ENCODE peak calls at places on chromosomes 11 and 22, in five cellular contexts. One of them, this sample, is unnamed.
A peak's percentile ranks its signal among the peaks of the same experiment; 100 is the strongest.

GRCh38 chr11:126764221-126764620 is 236.3 kb downstream of the KIRREL3 start:
- DNase-seq in OCI-LY7: no peak
- DNase-seq in tibial nerve: no peak
- DNase-seq in fibroblast of lung: peak; percentile 5
- DNase-seq in endothelial cell of umbilical vein: no peak
- DNase-seq in this sample: no peak

GRCh38 chr11:8987446-8987845 is 16.4 kb downstream of the NRIP3 start:
- DNase-seq in OCI-LY7: no peak
- DNase-seq in tibial nerve: no peak
- DNase-seq in fibroblast of lung: no peak
- DNase-seq in endothelial cell of umbilical vein: no peak
- DNase-seq in this sample: no peak

GRCh38 chr11:90321018-90321417 is 98.2 kb upstream of the CHORDC1 start:
- DNase-seq in OCI-LY7: no peak
- DNase-seq in tibial nerve: no peak
- DNase-seq in fibroblast of lung: no peak
- DNase-seq in endothelial cell of umbilical vein: no peak
- DNase-seq in this sample: no peak

GRCh38 chr11:134119094-134119493 is 50.2 kb downstream of the JAM3 start:
- DNase-seq in OCI-LY7: no peak
- DNase-seq in tibial nerve: no peak
- DNase-seq in fibroblast of lung: peak; percentile 91
- DNase-seq in endothelial cell of umbilical vein: peak; percentile 34
- DNase-seq in this sample: peak; percentile 72

GRCh38 chr11:33539659-33540249 is 160.9 kb downstream of the C11orf91 start:
- DNase-seq in OCI-LY7: peak; percentile 37
- DNase-seq in tibial nerve: no peak
- DNase-seq in fibroblast of lung: no peak
- DNase-seq in endothelial cell of umbilical vein: no peak
- DNase-seq in this sample: no peak

GRCh38 chr11:86089659-86090058 is 20.8 kb upstream of the PICALM start:
- DNase-seq in OCI-LY7: no peak
- DNase-seq in tibial nerve: no peak
- DNase-seq in fibroblast of lung: peak; percentile 79
- DNase-seq in endothelial cell of umbilical vein: no peak
- DNase-seq in this sample: peak; percentile 80

GRCh38 chr11:118229274-118229847 is 4.5 kb upstream of the JAML start:
- DNase-seq in OCI-LY7: no peak
- DNase-seq in tibial nerve: no peak
- DNase-seq in fibroblast of lung: peak; percentile 57
- DNase-seq in endothelial cell of umbilical vein: peak; percentile 56
- DNase-seq in this sample: no peak

GRCh38 chr22:30968015-30968923 is at the start of gene MORC2:
- DNase-seq in OCI-LY7: no peak
- DNase-seq in tibial nerve: no peak
- DNase-seq in fibroblast of lung: peak; percentile 55
- DNase-seq in endothelial cell of umbilical vein: no peak
- DNase-seq in this sample: peak; percentile 4

GRCh38 chr11:86245369-86246292 is 1.1 kb downstream of the EED start:
- DNase-seq in OCI-LY7: peak; percentile 14
- DNase-seq in tibial nerve: no peak
- DNase-seq in fibroblast of lung: peak; percentile 6
- DNase-seq in endothelial cell of umbilical vein: peak; percentile 37
- DNase-seq in this sample: no peak

GRCh38 chr11:119445850-119446249 is 22.9 kb upstream of the THY1 start:
- DNase-seq in OCI-LY7: no peak
- DNase-seq in tibial nerve: no peak
- DNase-seq in fibroblast of lung: peak; percentile 20
- DNase-seq in endothelial cell of umbilical vein: no peak
- DNase-seq in this sample: no peak

GRCh38 chr22:31861226-31861840 is 83.0 kb upstream of the YWHAH start:
- DNase-seq in OCI-LY7: no peak
- DNase-seq in tibial nerve: no peak
- DNase-seq in fibroblast of lung: no peak
- DNase-seq in endothelial cell of umbilical vein: no peak
- DNase-seq in this sample: no peak

GRCh38 chr22:24107668-24108067 is 73.6 kb upstream of the SUSD2 start:
- DNase-seq in OCI-LY7: no peak
- DNase-seq in tibial nerve: peak; percentile 88
- DNase-seq in fibroblast of lung: peak; percentile 81
- DNase-seq in endothelial cell of umbilical vein: peak; percentile 62
- DNase-seq in this sample: no peak
- TF ChIP-seq CTCF in OCI-LY7: no peak
- TF ChIP-seq CTCF in tibial nerve: peak; percentile 16
- TF ChIP-seq CTCF in fibroblast of lung: peak; percentile 82
- TF ChIP-seq CTCF in endothelial cell of umbilical vein: no peak
- TF ChIP-seq CTCF in this sample: no peak

DNA sequence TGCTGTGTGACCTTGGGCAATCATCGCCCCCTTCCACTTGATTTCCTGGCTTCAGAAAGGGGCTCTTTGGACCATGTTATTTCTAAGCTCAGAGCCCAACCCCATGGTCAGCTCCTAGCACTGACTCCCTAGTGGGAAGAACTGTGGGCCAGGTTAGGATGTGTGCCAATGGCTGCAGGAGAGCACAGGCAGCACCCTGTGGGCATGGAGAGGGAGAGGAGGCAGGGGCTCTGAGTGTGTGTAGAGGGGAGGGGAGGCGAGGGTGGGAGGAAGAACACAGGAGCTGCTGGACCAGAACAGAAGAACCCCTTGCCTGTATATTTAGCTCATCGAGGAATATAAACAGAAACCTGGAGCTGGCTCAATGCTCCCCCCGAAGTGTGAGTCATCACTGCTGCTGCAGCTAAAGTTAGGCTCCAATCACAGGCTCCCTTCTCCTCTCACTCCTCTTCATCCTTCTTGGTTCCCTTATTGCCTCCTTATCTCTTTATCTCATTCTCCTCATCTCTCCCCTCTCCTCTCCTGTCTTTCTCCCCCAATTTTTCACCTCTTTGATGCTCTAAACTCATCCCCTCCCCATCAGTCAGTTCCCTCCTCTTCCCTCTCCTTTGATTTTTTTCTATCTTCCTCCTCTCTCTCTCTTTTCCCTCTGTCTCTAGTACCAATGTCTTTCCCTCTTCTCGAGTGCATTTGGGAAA is 14.5 kb upstream of the RPS19BP1 start:
- DNase-seq in OCI-LY7: no peak
- DNase-seq in tibial nerve: no peak
- DNase-seq in fibroblast of lung: peak; percentile 56
- DNase-seq in endothelial cell of umbilical vein: no peak
- DNase-seq in this sample: no peak
- TF ChIP-seq CTCF in OCI-LY7: no peak
- TF ChIP-seq CTCF in tibial nerve: no peak
- TF ChIP-seq CTCF in fibroblast of lung: no peak
- TF ChIP-seq CTCF in endothelial cell of umbilical vein: no peak
- TF ChIP-seq CTCF in this sample: no peak

GRCh38 chr22:42074153-42074750 is at the start of gene PHETA2:
- DNase-seq in OCI-LY7: no peak
- DNase-seq in tibial nerve: peak; percentile 37
- DNase-seq in fibroblast of lung: peak; percentile 51
- DNase-seq in endothelial cell of umbilical vein: peak; percentile 49
- DNase-seq in this sample: no peak

GRCh38 chr22:42070517-42071422 is at the start of gene NAGA:
- DNase-seq in OCI-LY7: peak; percentile 96
- DNase-seq in tibial nerve: peak; percentile 93
- DNase-seq in fibroblast of lung: peak; percentile 98
- DNase-seq in endothelial cell of umbilical vein: peak; percentile 97
- DNase-seq in this sample: peak; percentile 84

GRCh38 chr22:42073568-42074152 is 388 bp upstream of the PHETA2 start:
- DNase-seq in OCI-LY7: no peak
- DNase-seq in tibial nerve: no peak
- DNase-seq in fibroblast of lung: no peak
- DNase-seq in endothelial cell of umbilical vein: no peak
- DNase-seq in this sample: no peak

GRCh38 chr22:42074846-42075245 is 798 bp downstream of the PHETA2 start:
- DNase-seq in OCI-LY7: no peak
- DNase-seq in tibial nerve: no peak
- DNase-seq in fibroblast of lung: no peak
- DNase-seq in endothelial cell of umbilical vein: peak; percentile 14
- DNase-seq in this sample: no peak

GRCh38 chr22:42072606-42073330 is 1.3 kb upstream of the PHETA2 start:
- DNase-seq in OCI-LY7: peak; percentile 33
- DNase-seq in tibial nerve: no peak
- DNase-seq in fibroblast of lung: no peak
- DNase-seq in endothelial cell of umbilical vein: no peak
- DNase-seq in this sample: no peak
- TF ChIP-seq CTCF in OCI-LY7: peak; percentile 45
- TF ChIP-seq CTCF in tibial nerve: no peak
- TF ChIP-seq CTCF in fibroblast of lung: no peak
- TF ChIP-seq CTCF in endothelial cell of umbilical vein: no peak
- TF ChIP-seq CTCF in this sample: no peak

DNA sequence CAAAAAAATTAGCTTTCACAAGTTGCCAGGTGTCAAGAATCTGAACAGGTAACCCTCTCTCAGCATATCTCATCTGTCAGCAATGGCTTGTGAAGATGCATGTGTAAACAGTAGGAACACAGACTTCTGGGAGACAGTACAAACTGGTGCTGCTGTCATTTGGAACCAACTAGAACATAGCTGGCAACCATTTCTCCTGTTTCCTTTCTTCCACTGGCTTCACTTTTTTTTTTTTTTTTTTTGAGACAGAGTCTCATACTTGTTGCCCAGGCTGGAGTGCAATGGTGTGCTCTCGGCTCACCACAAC is 2.1 kb upstream of the PIK3C2A start:
- DNase-seq in OCI-LY7: no peak
- DNase-seq in tibial nerve: no peak
- DNase-seq in fibroblast of lung: no peak
- DNase-seq in endothelial cell of umbilical vein: no peak
- DNase-seq in this sample: no peak
- TF ChIP-seq CTCF in OCI-LY7: no peak
- TF ChIP-seq CTCF in tibial nerve: no peak
- TF ChIP-seq CTCF in fibroblast of lung: no peak
- TF ChIP-seq CTCF in endothelial cell of umbilical vein: no peak
- TF ChIP-seq CTCF in this sample: no peak

DNA sequence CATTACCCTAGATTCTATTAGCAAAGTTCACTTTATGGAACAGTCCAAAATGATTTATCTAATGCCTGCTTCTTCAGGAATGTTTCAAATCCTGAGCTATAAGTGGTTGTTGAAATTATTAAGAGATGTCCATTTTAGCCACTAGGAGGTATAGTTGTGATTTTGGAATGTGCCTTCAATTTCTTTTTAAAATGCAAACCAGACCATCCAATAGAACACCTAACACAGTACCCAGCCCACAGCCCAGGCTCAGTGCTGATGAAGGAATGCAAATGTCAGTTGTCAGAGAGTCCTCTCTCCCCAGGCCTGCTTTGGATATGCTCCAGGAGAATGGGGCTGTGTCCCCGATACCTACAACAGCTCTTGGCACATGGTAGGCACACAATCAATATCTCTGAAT is 85.8 kb upstream of the E2F8 start:
- DNase-seq in OCI-LY7: no peak
- DNase-seq in tibial nerve: no peak
- DNase-seq in fibroblast of lung: peak; percentile 4
- DNase-seq in endothelial cell of umbilical vein: peak; percentile 47
- DNase-seq in this sample: no peak
- TF ChIP-seq CTCF in OCI-LY7: peak; percentile 55
- TF ChIP-seq CTCF in tibial nerve: no peak
- TF ChIP-seq CTCF in fibroblast of lung: peak; percentile 49
- TF ChIP-seq CTCF in endothelial cell of umbilical vein: peak; percentile 17
- TF ChIP-seq CTCF in this sample: peak; percentile 25

DNA sequence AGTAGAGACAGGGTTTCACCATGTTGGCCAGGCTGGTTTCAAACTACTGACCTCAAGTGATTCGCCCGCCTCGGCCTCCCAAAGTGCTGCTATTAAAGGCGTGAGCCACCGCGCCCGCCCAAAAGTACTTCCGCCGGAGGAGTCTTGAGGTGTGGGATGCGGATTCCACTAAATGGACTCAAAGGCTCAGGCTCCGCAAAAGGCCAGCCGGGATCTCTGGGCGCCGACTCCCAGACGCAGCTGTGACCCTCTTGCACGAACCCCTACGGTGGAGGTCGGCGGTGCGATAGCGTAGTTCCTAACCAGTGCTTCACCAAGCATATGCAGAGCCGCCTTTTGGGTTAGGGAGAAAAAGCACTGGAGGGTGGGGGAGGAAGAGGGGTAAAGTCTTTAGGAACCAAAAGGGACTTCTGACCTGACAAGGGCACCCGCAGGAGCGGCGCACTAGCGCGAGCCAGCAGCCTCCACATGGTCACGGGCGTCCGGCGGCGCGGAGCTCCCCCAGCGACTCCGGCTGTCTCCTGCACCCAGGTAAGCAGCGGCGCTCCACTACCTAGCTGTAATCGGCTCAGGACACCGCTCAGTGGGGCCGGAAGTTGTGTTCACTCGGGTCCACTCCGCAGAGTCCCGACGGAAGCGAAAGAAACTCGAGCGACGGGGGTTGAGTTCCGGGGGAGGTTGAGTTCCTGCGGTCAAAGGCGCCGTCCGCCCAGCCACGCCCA is at the start of gene MRPL16:
- DNase-seq in OCI-LY7: peak; percentile 96
- DNase-seq in tibial nerve: peak; percentile 72
- DNase-seq in fibroblast of lung: peak; percentile 88
- DNase-seq in endothelial cell of umbilical vein: peak; percentile 76
- DNase-seq in this sample: peak; percentile 64
- TF ChIP-seq CTCF in OCI-LY7: peak; percentile 63
- TF ChIP-seq CTCF in tibial nerve: no peak
- TF ChIP-seq CTCF in fibroblast of lung: no peak
- TF ChIP-seq CTCF in endothelial cell of umbilical vein: no peak
- TF ChIP-seq CTCF in this sample: peak; percentile 24

GRCh38 chr22:17578129-17578754 is 14.9 kb downstream of the SLC25A18 start:
- DNase-seq in OCI-LY7: no peak
- DNase-seq in tibial nerve: peak; percentile 47
- DNase-seq in fibroblast of lung: peak; percentile 56
- DNase-seq in endothelial cell of umbilical vein: peak; percentile 23
- DNase-seq in this sample: peak; percentile 87

GRCh38 chr22:17581631-17582030 is 18.3 kb downstream of the SLC25A18 start:
- DNase-seq in OCI-LY7: no peak
- DNase-seq in tibial nerve: no peak
- DNase-seq in fibroblast of lung: no peak
- DNase-seq in endothelial cell of umbilical vein: no peak
- DNase-seq in this sample: no peak

GRCh38 chr22:17579535-17579981 is 16.3 kb downstream of the SLC25A18 start:
- DNase-seq in OCI-LY7: no peak
- DNase-seq in tibial nerve: no peak
- DNase-seq in fibroblast of lung: no peak
- DNase-seq in endothelial cell of umbilical vein: no peak
- DNase-seq in this sample: no peak

GRCh38 chr22:17581056-17581455 is 17.8 kb downstream of the SLC25A18 start:
- DNase-seq in OCI-LY7: no peak
- DNase-seq in tibial nerve: no peak
- DNase-seq in fibroblast of lung: no peak
- DNase-seq in endothelial cell of umbilical vein: no peak
- DNase-seq in this sample: no peak

DNA sequence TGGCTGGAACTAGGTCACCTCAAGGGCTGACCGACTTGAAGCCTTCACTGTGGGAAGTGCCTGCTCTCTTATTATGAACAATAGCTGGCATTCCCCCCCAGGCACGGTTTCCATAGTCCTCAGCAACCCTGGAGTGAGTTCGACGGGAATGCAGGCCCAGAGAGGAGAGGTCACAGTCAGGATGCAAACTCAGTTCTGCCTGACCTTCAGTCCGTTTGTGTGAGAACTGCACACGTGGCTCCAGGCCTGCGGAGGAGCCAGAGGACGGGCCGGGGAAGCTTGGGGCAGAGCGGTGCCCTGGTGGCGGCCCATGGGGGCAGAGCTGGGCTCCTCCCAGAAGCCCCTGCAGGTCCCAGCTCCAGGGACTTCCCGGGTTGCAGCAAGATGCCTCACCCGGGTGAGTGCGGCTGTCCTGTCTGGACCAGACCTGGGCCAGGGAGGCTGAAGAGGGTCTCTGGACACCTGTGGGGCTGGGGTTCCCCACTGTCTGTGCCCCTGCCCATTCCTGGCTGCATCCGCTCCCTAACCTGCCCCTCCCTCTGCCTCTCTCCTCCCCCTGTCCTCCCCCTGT is 17.2 kb downstream of the SLC25A18 start:
- DNase-seq in OCI-LY7: no peak
- DNase-seq in tibial nerve: no peak
- DNase-seq in fibroblast of lung: peak; percentile 31
- DNase-seq in endothelial cell of umbilical vein: peak; percentile 8
- DNase-seq in this sample: no peak
- TF ChIP-seq CTCF in OCI-LY7: no peak
- TF ChIP-seq CTCF in tibial nerve: no peak
- TF ChIP-seq CTCF in fibroblast of lung: no peak
- TF ChIP-seq CTCF in endothelial cell of umbilical vein: no peak
- TF ChIP-seq CTCF in this sample: no peak

This sample was measured in retinal pigment epithelial cell.